ENCODE peak calls at places on chromosomes 13 and 19, in eight cellular contexts. One of them, this sample, is unnamed.

GRCh38 chr13:41054212-41054877 is 7.0 kb upstream of the WBP4 start:
- DNase-seq in astrocyte of the spinal cord: peak
- DNase-seq in breast epithelium: no peak
- DNase-seq in cardiac fibroblast: peak
- DNase-seq in AG09309: peak
- DNase-seq in Jurkat, Clone E6-1: peak
- DNase-seq in neural progenitor cell: peak
- DNase-seq in HAP-1: peak
- DNase-seq in this sample: peak

GRCh38 chr19:49971991-49972401 is 11.0 kb upstream of the SIGLEC11 start:
- DNase-seq in breast epithelium: no peak
- DNase-seq in neural progenitor cell: no peak
- DNase-seq in Jurkat, Clone E6-1: no peak
- DNase-seq in astrocyte of the spinal cord: no peak
- DNase-seq in AG09309: no peak
- DNase-seq in HAP-1: no peak
- DNase-seq in cardiac fibroblast: no peak
- DNase-seq in this sample: no peak

GRCh38 chr19:31066385-31066784 is 282.9 kb downstream of the TSHZ3 start:
- DNase-seq in breast epithelium: no peak
- DNase-seq in neural progenitor cell: no peak
- DNase-seq in HAP-1: no peak
- DNase-seq in astrocyte of the spinal cord: peak
- DNase-seq in AG09309: peak
- DNase-seq in Jurkat, Clone E6-1: no peak
- DNase-seq in cardiac fibroblast: peak
- DNase-seq in this sample: peak

GRCh38 chr13:106528711-106529414 is 6.6 kb downstream of the EFNB2 start:
- DNase-seq in breast epithelium: no peak
- DNase-seq in HAP-1: no peak
- DNase-seq in cardiac fibroblast: no peak
- DNase-seq in neural progenitor cell: peak
- DNase-seq in astrocyte of the spinal cord: no peak
- DNase-seq in AG09309: no peak
- DNase-seq in Jurkat, Clone E6-1: no peak
- DNase-seq in this sample: no peak

GRCh38 chr13:49112782-49113525 is 107.2 kb upstream of the MLNR start:
- DNase-seq in breast epithelium: no peak
- DNase-seq in astrocyte of the spinal cord: no peak
- DNase-seq in cardiac fibroblast: peak
- DNase-seq in Jurkat, Clone E6-1: no peak
- DNase-seq in HAP-1: peak
- DNase-seq in neural progenitor cell: peak
- DNase-seq in AG09309: no peak
- DNase-seq in this sample: peak

GRCh38 chr13:98462241-98462882 is 114.5 kb downstream of the STK24 start:
- DNase-seq in neural progenitor cell: no peak
- DNase-seq in breast epithelium: no peak
- DNase-seq in Jurkat, Clone E6-1: no peak
- DNase-seq in astrocyte of the spinal cord: no peak
- DNase-seq in cardiac fibroblast: no peak
- DNase-seq in AG09309: no peak
- DNase-seq in HAP-1: no peak
- DNase-seq in this sample: no peak

GRCh38 chr13:87821512-87821911 is 150.3 kb downstream of the SLITRK5 start:
- DNase-seq in neural progenitor cell: no peak
- DNase-seq in breast epithelium: no peak
- DNase-seq in cardiac fibroblast: no peak
- DNase-seq in AG09309: no peak
- DNase-seq in HAP-1: no peak
- DNase-seq in astrocyte of the spinal cord: peak
- DNase-seq in Jurkat, Clone E6-1: no peak
- DNase-seq in this sample: no peak

GRCh38 chr19:50427318-50427925 is 5.3 kb upstream of the MYBPC2 start:
- DNase-seq in neural progenitor cell: no peak
- DNase-seq in cardiac fibroblast: no peak
- DNase-seq in HAP-1: no peak
- DNase-seq in Jurkat, Clone E6-1: no peak
- DNase-seq in breast epithelium: no peak
- DNase-seq in astrocyte of the spinal cord: no peak
- DNase-seq in AG09309: no peak
- DNase-seq in this sample: no peak

GRCh38 chr13:26719356-26719945 is 41.1 kb downstream of the GPR12 start:
- DNase-seq in HAP-1: no peak
- DNase-seq in Jurkat, Clone E6-1: peak
- DNase-seq in neural progenitor cell: no peak
- DNase-seq in cardiac fibroblast: no peak
- DNase-seq in AG09309: no peak
- DNase-seq in astrocyte of the spinal cord: no peak
- DNase-seq in breast epithelium: no peak
- DNase-seq in this sample: no peak

GRCh38 chr13:84126671-84127171 is 244.4 kb upstream of the SLITRK1 start:
- DNase-seq in AG09309: no peak
- DNase-seq in HAP-1: no peak
- DNase-seq in cardiac fibroblast: no peak
- DNase-seq in neural progenitor cell: no peak
- DNase-seq in Jurkat, Clone E6-1: peak
- DNase-seq in astrocyte of the spinal cord: no peak
- DNase-seq in breast epithelium: no peak
- DNase-seq in this sample: no peak

GRCh38 chr19:32873560-32873959 is 4.0 kb upstream of the SLC7A9 start:
- DNase-seq in AG09309: no peak
- DNase-seq in breast epithelium: no peak
- DNase-seq in HAP-1: no peak
- DNase-seq in cardiac fibroblast: no peak
- DNase-seq in Jurkat, Clone E6-1: no peak
- DNase-seq in neural progenitor cell: no peak
- DNase-seq in astrocyte of the spinal cord: no peak
- DNase-seq in this sample: no peak

GRCh38 chr13:45464141-45464686 is 525 bp upstream of the COG3 start:
- DNase-seq in neural progenitor cell: no peak
- DNase-seq in breast epithelium: no peak
- DNase-seq in HAP-1: no peak
- DNase-seq in astrocyte of the spinal cord: no peak
- DNase-seq in AG09309: no peak
- DNase-seq in Jurkat, Clone E6-1: no peak
- DNase-seq in cardiac fibroblast: no peak
- DNase-seq in this sample: no peak

GRCh38 chr19:47542030-47542475 is 27.2 kb upstream of the NAPA start:
- DNase-seq in astrocyte of the spinal cord: no peak
- DNase-seq in Jurkat, Clone E6-1: no peak
- DNase-seq in neural progenitor cell: no peak
- DNase-seq in cardiac fibroblast: peak
- DNase-seq in AG09309: peak
- DNase-seq in breast epithelium: no peak
- DNase-seq in HAP-1: no peak
- DNase-seq in this sample: peak

GRCh38 chr13:32391101-32391620 is 36.8 kb downstream of the N4BP2L1 start:
- DNase-seq in astrocyte of the spinal cord: no peak
- DNase-seq in Jurkat, Clone E6-1: no peak
- DNase-seq in neural progenitor cell: peak
- DNase-seq in HAP-1: peak
- DNase-seq in AG09309: no peak
- DNase-seq in cardiac fibroblast: peak
- DNase-seq in breast epithelium: no peak
- DNase-seq in this sample: no peak

GRCh38 chr13:51731759-51732158 is 72.2 kb downstream of the DHRS12 start:
- DNase-seq in AG09309: peak
- DNase-seq in cardiac fibroblast: peak
- DNase-seq in neural progenitor cell: no peak
- DNase-seq in astrocyte of the spinal cord: peak
- DNase-seq in breast epithelium: no peak
- DNase-seq in Jurkat, Clone E6-1: no peak
- DNase-seq in HAP-1: peak
- DNase-seq in this sample: peak

GRCh38 chr13:19055611-19056010 is 126.0 kb downstream of the TUBA3C start:
- DNase-seq in neural progenitor cell: no peak
- DNase-seq in HAP-1: no peak
- DNase-seq in Jurkat, Clone E6-1: no peak
- DNase-seq in cardiac fibroblast: no peak
- DNase-seq in breast epithelium: no peak
- DNase-seq in AG09309: no peak
- DNase-seq in astrocyte of the spinal cord: no peak
- DNase-seq in this sample: no peak

GRCh38 chr13:100106005-100106404 is 17.1 kb downstream of the PCCA start:
- DNase-seq in neural progenitor cell: no peak
- DNase-seq in HAP-1: no peak
- DNase-seq in astrocyte of the spinal cord: peak
- DNase-seq in cardiac fibroblast: no peak
- DNase-seq in AG09309: peak
- DNase-seq in breast epithelium: no peak
- DNase-seq in Jurkat, Clone E6-1: no peak
- DNase-seq in this sample: no peak

GRCh38 chr19:2867025-2867991 is at the start of gene ZNF556:
- DNase-seq in HAP-1: no peak
- DNase-seq in cardiac fibroblast: no peak
- DNase-seq in neural progenitor cell: no peak
- DNase-seq in breast epithelium: no peak
- DNase-seq in Jurkat, Clone E6-1: peak
- DNase-seq in astrocyte of the spinal cord: no peak
- DNase-seq in AG09309: no peak
- DNase-seq in this sample: no peak

GRCh38 chr19:49638360-49638759 is 1.6 kb downstream of the RRAS start:
- DNase-seq in cardiac fibroblast: peak
- DNase-seq in HAP-1: no peak
- DNase-seq in astrocyte of the spinal cord: no peak
- DNase-seq in breast epithelium: no peak
- DNase-seq in AG09309: no peak
- DNase-seq in neural progenitor cell: peak
- DNase-seq in Jurkat, Clone E6-1: no peak
- DNase-seq in this sample: peak

GRCh38 chr19:31960474-31960873 is 384.9 kb upstream of the ZNF507 start:
- DNase-seq in astrocyte of the spinal cord: no peak
- DNase-seq in neural progenitor cell: no peak
- DNase-seq in Jurkat, Clone E6-1: no peak
- DNase-seq in breast epithelium: no peak
- DNase-seq in AG09309: no peak
- DNase-seq in HAP-1: no peak
- DNase-seq in cardiac fibroblast: no peak
- DNase-seq in this sample: no peak

GRCh38 chr19:3183721-3184641 is 1.7 kb upstream of the NCLN start:
- DNase-seq in cardiac fibroblast: no peak
- DNase-seq in neural progenitor cell: no peak
- DNase-seq in astrocyte of the spinal cord: no peak
- DNase-seq in AG09309: no peak
- DNase-seq in HAP-1: no peak
- DNase-seq in Jurkat, Clone E6-1: no peak
- DNase-seq in breast epithelium: no peak
- DNase-seq in this sample: no peak

GRCh38 chr13:51764184-51765141 is 39.5 kb downstream of the DHRS12 start:
- DNase-seq in cardiac fibroblast: peak
- DNase-seq in astrocyte of the spinal cord: peak
- DNase-seq in neural progenitor cell: no peak
- DNase-seq in AG09309: peak
- DNase-seq in Jurkat, Clone E6-1: peak
- DNase-seq in HAP-1: no peak
- DNase-seq in breast epithelium: no peak
- DNase-seq in this sample: peak

GRCh38 chr13:46571941-46572340 is 19.0 kb downstream of the LRCH1 start:
- DNase-seq in Jurkat, Clone E6-1: no peak
- DNase-seq in cardiac fibroblast: no peak
- DNase-seq in AG09309: no peak
- DNase-seq in HAP-1: no peak
- DNase-seq in neural progenitor cell: no peak
- DNase-seq in breast epithelium: no peak
- DNase-seq in astrocyte of the spinal cord: no peak
- DNase-seq in this sample: no peak

GRCh38 chr13:38530492-38530891 is 156.4 kb upstream of the FREM2 start:
- DNase-seq in breast epithelium: no peak
- DNase-seq in astrocyte of the spinal cord: peak
- DNase-seq in cardiac fibroblast: peak
- DNase-seq in HAP-1: no peak
- DNase-seq in neural progenitor cell: no peak
- DNase-seq in AG09309: peak
- DNase-seq in Jurkat, Clone E6-1: no peak
- DNase-seq in this sample: peak

GRCh38 chr19:1360818-1361461 is 22.8 kb upstream of the NDUFS7 start:
- DNase-seq in neural progenitor cell: peak
- DNase-seq in astrocyte of the spinal cord: peak
- DNase-seq in breast epithelium: no peak
- DNase-seq in cardiac fibroblast: peak
- DNase-seq in HAP-1: peak
- DNase-seq in AG09309: peak
- DNase-seq in Jurkat, Clone E6-1: no peak
- DNase-seq in this sample: peak
- H3K4me3 ChIP-seq in neural progenitor cell: peak
- H3K4me3 ChIP-seq in astrocyte of the spinal cord: peak
- H3K4me3 ChIP-seq in breast epithelium: peak
- H3K4me3 ChIP-seq in cardiac fibroblast: peak
- H3K4me3 ChIP-seq in HAP-1: peak
- H3K4me3 ChIP-seq in AG09309: peak
- H3K4me3 ChIP-seq in Jurkat, Clone E6-1: no peak
- H3K4me3 ChIP-seq in this sample: peak

GRCh38 chr19:55857974-55858373 is 21.6 kb downstream of the NLRP4 start:
- DNase-seq in breast epithelium: no peak
- DNase-seq in cardiac fibroblast: no peak
- DNase-seq in Jurkat, Clone E6-1: no peak
- DNase-seq in neural progenitor cell: no peak
- DNase-seq in HAP-1: no peak
- DNase-seq in astrocyte of the spinal cord: no peak
- DNase-seq in AG09309: no peak
- DNase-seq in this sample: no peak

GRCh38 chr19:55855160-55855559 is 18.8 kb downstream of the NLRP4 start:
- DNase-seq in HAP-1: no peak
- DNase-seq in Jurkat, Clone E6-1: no peak
- DNase-seq in astrocyte of the spinal cord: no peak
- DNase-seq in AG09309: no peak
- DNase-seq in breast epithelium: no peak
- DNase-seq in neural progenitor cell: no peak
- DNase-seq in cardiac fibroblast: no peak
- DNase-seq in this sample: no peak

GRCh38 chr19:55857149-55857548 is 20.8 kb downstream of the NLRP4 start:
- DNase-seq in AG09309: no peak
- DNase-seq in astrocyte of the spinal cord: no peak
- DNase-seq in breast epithelium: no peak
- DNase-seq in cardiac fibroblast: no peak
- DNase-seq in neural progenitor cell: no peak
- DNase-seq in Jurkat, Clone E6-1: no peak
- DNase-seq in HAP-1: no peak
- DNase-seq in this sample: no peak

GRCh38 chr19:55858401-55858800 is 22.1 kb downstream of the NLRP4 start:
- DNase-seq in cardiac fibroblast: no peak
- DNase-seq in neural progenitor cell: no peak
- DNase-seq in AG09309: no peak
- DNase-seq in astrocyte of the spinal cord: no peak
- DNase-seq in Jurkat, Clone E6-1: no peak
- DNase-seq in HAP-1: no peak
- DNase-seq in breast epithelium: no peak
- DNase-seq in this sample: no peak
- H3K4me3 ChIP-seq in cardiac fibroblast: no peak
- H3K4me3 ChIP-seq in neural progenitor cell: no peak
- H3K4me3 ChIP-seq in AG09309: no peak
- H3K4me3 ChIP-seq in astrocyte of the spinal cord: no peak
- H3K4me3 ChIP-seq in Jurkat, Clone E6-1: no peak
- H3K4me3 ChIP-seq in HAP-1: no peak
- H3K4me3 ChIP-seq in breast epithelium: no peak
- H3K4me3 ChIP-seq in this sample: no peak

GRCh38 chr19:35844482-35845214 is 7.7 kb downstream of the NPHS1 start:
- DNase-seq in astrocyte of the spinal cord: no peak
- DNase-seq in HAP-1: no peak
- DNase-seq in neural progenitor cell: no peak
- DNase-seq in AG09309: no peak
- DNase-seq in cardiac fibroblast: no peak
- DNase-seq in breast epithelium: no peak
- DNase-seq in Jurkat, Clone E6-1: no peak
- DNase-seq in this sample: no peak
- H3K4me3 ChIP-seq in astrocyte of the spinal cord: no peak
- H3K4me3 ChIP-seq in HAP-1: no peak
- H3K4me3 ChIP-seq in neural progenitor cell: no peak
- H3K4me3 ChIP-seq in AG09309: no peak
- H3K4me3 ChIP-seq in cardiac fibroblast: no peak
- H3K4me3 ChIP-seq in breast epithelium: no peak
- H3K4me3 ChIP-seq in Jurkat, Clone E6-1: no peak
- H3K4me3 ChIP-seq in this sample: no peak

GRCh38 chr19:40088299-40089047 is 2.3 kb downstream of the ZNF780A start:
- DNase-seq in astrocyte of the spinal cord: no peak
- DNase-seq in AG09309: no peak
- DNase-seq in neural progenitor cell: no peak
- DNase-seq in HAP-1: no peak
- DNase-seq in cardiac fibroblast: no peak
- DNase-seq in breast epithelium: no peak
- DNase-seq in Jurkat, Clone E6-1: no peak
- DNase-seq in this sample: no peak
- H3K4me3 ChIP-seq in astrocyte of the spinal cord: no peak
- H3K4me3 ChIP-seq in AG09309: no peak
- H3K4me3 ChIP-seq in neural progenitor cell: peak
- H3K4me3 ChIP-seq in HAP-1: no peak
- H3K4me3 ChIP-seq in cardiac fibroblast: no peak
- H3K4me3 ChIP-seq in breast epithelium: no peak
- H3K4me3 ChIP-seq in Jurkat, Clone E6-1: no peak
- H3K4me3 ChIP-seq in this sample: no peak

This sample was measured in fibroblast of pulmonary artery.